ENCODE peak calls at places on chromosomes 5 and 9, in five cellular contexts. Y is activated T-cell treated with anti-CD3 and anti-CD28 coated beads for 1 hour; A is stimulated activated CD8-positive, alpha-beta memory T cell treated with anti-CD3 and anti-CD28 coated beads, Interleukin-15, amount 100 ng/mL, for 24 hours; B is adipocyte; R is EL. W is an unnamed sample.
A peak's percentile ranks its signal among the peaks of the same experiment; 100 is the strongest.

GRCh38 chr9:135586601-135587109 is 25.1 kb downstream of the PAEP start:
- DNase-seq in B (no peak), R (no peak), A (no peak), Y (no peak), W (no peak)

GRCh38 chr5:15704397-15704947 is 204.5 kb downstream of the FBXL7 start:
- DNase-seq in R (peak; percentile 29), Y (no peak), B (peak; percentile 89), A (no peak), W (no peak)

GRCh38 chr5:400282-401215 is 42.4 kb upstream of the EXOC3 start:
- DNase-seq in B (peak; percentile 89), R (peak; percentile 86), A (no peak), Y (no peak), W (no peak)

GRCh38 chr5:170638454-170639220 is 134.8 kb downstream of the KCNIP1 start:
- DNase-seq in B (peak; percentile 78), R (peak; percentile 59), Y (peak; percentile 43), A (peak; percentile 45), W (peak; percentile 38)

GRCh38 chr5:172276214-172276613 is 7.3 kb downstream of the UBTD2 start:
- DNase-seq in B (peak; percentile 72), A (no peak), Y (no peak), R (no peak), W (no peak)

GRCh38 chr9:131306397-131306997 is 17.0 kb downstream of the PLPP7 start:
- DNase-seq in Y (no peak), A (no peak), R (peak; percentile 38), B (no peak), W (no peak)

GRCh38 chr9:128162215-128163026 is 2.4 kb downstream of the BBLN start:
- DNase-seq in Y (no peak), B (peak; percentile 5), A (no peak), R (no peak), W (no peak)

GRCh38 chr9:131011274-131012022 is 2.5 kb downstream of the LAMC3 start:
- DNase-seq in B (no peak), Y (no peak), R (no peak), A (no peak), W (no peak)

GRCh38 chr5:150020249-150020648 is 19.7 kb downstream of the HMGXB3 start:
- DNase-seq in A (no peak), Y (no peak), B (no peak), R (no peak), W (no peak)

GRCh38 chr5:59786271-59786805 is 107.2 kb downstream of the PDE4D start:
- DNase-seq in Y (no peak), R (peak; percentile 92), A (no peak), B (peak; percentile 82), W (no peak)

W was measured in memory B cell.